ENCODE peak calls at places on chromosomes 5 and 9, in four cellular contexts. One of them, this sample, is unnamed.

GRCh38 chr5:134022333-134022732 is 17.6 kb upstream of the VDAC1 start:
- DNase-seq in SK-N-SH: no peak
- DNase-seq in K562: no peak
- DNase-seq in GM12878: no peak
- DNase-seq in this sample: no peak

GRCh38 chr9:112699230-112699629 is 18.7 kb downstream of the INIP start:
- DNase-seq in K562: no peak
- DNase-seq in GM12878: no peak
- DNase-seq in SK-N-SH: no peak
- DNase-seq in this sample: no peak

GRCh38 chr5:32810812-32811211 is 99.7 kb downstream of the NPR3 start:
- DNase-seq in GM12878: no peak
- DNase-seq in K562: no peak
- DNase-seq in SK-N-SH: no peak
- DNase-seq in this sample: no peak

GRCh38 chr9:79166005-79166404 is 405.8 kb upstream of the TLE4 start:
- DNase-seq in GM12878: no peak
- DNase-seq in SK-N-SH: no peak
- DNase-seq in K562: no peak
- DNase-seq in this sample: no peak

GRCh38 chr9:96554801-96555566 is 64.7 kb downstream of the CDC14B start:
- DNase-seq in GM12878: no peak
- DNase-seq in K562: no peak
- DNase-seq in SK-N-SH: no peak
- DNase-seq in this sample: no peak

GRCh38 chr5:91139572-91140200 is 243.4 kb downstream of the ARRDC3 start:
- DNase-seq in SK-N-SH: no peak
- DNase-seq in K562: no peak
- DNase-seq in GM12878: no peak
- DNase-seq in this sample: no peak

GRCh38 chr9:137985637-137986071 is 108.1 kb downstream of the CACNA1B start:
- DNase-seq in SK-N-SH: no peak
- DNase-seq in GM12878: no peak
- DNase-seq in K562: no peak
- DNase-seq in this sample: no peak

GRCh38 chr9:112271466-112272098 is 61.8 kb downstream of the PTBP3 start:
- DNase-seq in GM12878: no peak
- DNase-seq in SK-N-SH: no peak
- DNase-seq in K562: no peak
- DNase-seq in this sample: no peak

GRCh38 chr5:177132504-177133118 is 962 bp upstream of the NSD1 start:
- DNase-seq in K562: no peak
- DNase-seq in SK-N-SH: peak
- DNase-seq in GM12878: no peak
- DNase-seq in this sample: peak

GRCh38 chr5:124747770-124748686 is 1.6 kb upstream of the ZNF608 start:
- DNase-seq in SK-N-SH: no peak
- DNase-seq in K562: no peak
- DNase-seq in GM12878: peak
- DNase-seq in this sample: no peak

DNA sequence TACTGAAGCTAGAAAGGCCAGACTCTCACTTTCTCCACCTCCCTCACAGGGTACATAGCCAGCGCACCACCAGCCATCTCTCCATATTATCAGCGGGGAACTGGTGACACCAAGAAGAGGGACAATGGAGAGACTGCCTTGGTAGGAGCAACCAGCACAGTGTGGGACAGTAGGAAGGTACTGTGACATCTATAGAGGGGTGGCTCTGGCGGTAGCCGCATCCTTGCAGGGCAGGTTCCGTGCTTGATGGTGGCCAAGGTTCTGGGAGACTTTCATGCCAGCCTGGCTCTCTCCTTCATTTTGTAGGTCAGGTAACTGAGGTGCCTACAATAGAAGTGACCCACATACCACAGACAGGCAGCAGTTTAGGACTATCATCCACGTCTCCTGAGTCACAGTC is 65.5 kb upstream of the SMIM23 start:
- DNase-seq in GM12878: no peak
- DNase-seq in SK-N-SH: no peak
- DNase-seq in K562: no peak
- DNase-seq in this sample: no peak
- TF ChIP-seq USF1 in GM12878: no peak
- TF ChIP-seq USF1 in SK-N-SH: no peak
- TF ChIP-seq USF1 in K562: no peak
- TF ChIP-seq USF1 in this sample: no peak

GRCh38 chr5:72957337-72957736 is 1.5 kb downstream of the FCHO2 start:
- DNase-seq in K562: no peak
- DNase-seq in GM12878: no peak
- DNase-seq in SK-N-SH: no peak
- DNase-seq in this sample: no peak

GRCh38 chr5:72955768-72956323 is at the start of gene FCHO2:
- DNase-seq in SK-N-SH: peak
- DNase-seq in GM12878: peak
- DNase-seq in K562: peak
- DNase-seq in this sample: peak

GRCh38 chr5:72955143-72955767 is 586 bp upstream of the FCHO2 start:
- DNase-seq in GM12878: no peak
- DNase-seq in SK-N-SH: no peak
- DNase-seq in K562: peak
- DNase-seq in this sample: peak

GRCh38 chr5:72954389-72954788 is 1.5 kb upstream of the FCHO2 start:
- DNase-seq in SK-N-SH: no peak
- DNase-seq in K562: peak
- DNase-seq in GM12878: no peak
- DNase-seq in this sample: no peak

GRCh38 chr5:72956324-72957140 is 691 bp downstream of the FCHO2 start:
- DNase-seq in K562: peak
- DNase-seq in GM12878: no peak
- DNase-seq in SK-N-SH: peak
- DNase-seq in this sample: peak
- TF ChIP-seq USF2 in K562: no peak
- TF ChIP-seq USF2 in GM12878: no peak
- TF ChIP-seq USF2 in SK-N-SH: no peak
- TF ChIP-seq USF2 in this sample: no peak

DNA sequence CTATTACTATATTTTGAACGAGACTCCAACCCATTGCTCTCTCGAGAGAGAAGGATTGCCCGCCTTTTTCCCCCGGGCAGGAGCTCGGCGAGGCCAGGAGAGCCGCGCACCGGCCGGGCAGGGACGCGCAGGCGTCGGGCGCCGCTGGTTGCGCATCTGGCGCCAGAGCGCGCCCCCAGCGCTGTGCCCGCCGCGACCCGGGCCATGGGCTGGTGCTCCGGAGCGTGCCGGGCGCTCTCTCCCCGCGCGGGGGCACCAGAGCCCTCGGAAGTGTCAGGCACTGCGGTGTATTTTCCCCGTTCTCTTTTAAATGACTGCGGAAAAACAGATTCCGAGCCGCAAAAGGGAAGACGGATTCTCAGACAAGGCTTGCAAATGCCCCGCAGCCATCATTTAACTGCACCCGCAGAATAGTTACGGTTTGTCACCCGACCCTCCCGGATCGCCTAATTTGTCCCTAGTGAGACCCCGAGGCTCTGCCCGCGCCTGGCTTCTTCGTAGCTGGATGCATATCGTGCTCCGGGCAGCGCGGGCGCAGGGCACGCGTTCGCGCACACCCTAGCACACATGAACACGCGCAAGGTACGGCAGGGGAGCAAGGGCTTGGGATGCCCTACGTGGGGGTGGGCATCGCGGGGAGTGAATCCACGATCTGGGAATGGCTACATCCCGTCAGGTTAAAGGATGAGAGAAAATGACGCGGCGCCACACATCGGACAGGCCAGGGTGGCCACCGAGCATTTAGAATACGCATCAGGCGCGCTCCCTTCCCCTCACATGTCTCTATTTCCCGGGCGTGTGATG is 1.1 kb upstream of the NTRK2 start:
- DNase-seq in K562: no peak
- DNase-seq in GM12878: no peak
- DNase-seq in SK-N-SH: peak
- DNase-seq in this sample: peak
- TF ChIP-seq USF1 in K562: no peak
- TF ChIP-seq USF1 in GM12878: no peak
- TF ChIP-seq USF1 in SK-N-SH: no peak
- TF ChIP-seq USF1 in this sample: no peak

DNA sequence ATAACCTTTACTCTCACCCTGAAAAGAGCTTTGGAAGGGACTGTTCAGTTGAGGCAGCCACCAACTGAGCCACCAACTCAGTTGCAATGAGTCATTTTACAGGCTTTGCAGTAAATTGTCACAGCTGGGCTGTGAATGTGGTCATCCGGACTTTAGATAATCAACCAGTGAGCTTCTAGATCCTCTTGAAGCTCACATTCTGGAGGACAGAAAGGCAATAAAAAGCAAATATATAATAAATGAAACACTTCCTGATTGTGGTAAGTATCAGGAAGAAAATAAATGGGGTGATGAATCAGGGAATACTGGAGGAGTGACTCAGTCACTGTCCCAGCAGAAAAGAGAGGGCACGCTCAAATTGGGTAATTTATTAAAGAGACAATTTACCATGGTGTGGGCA is 13.2 kb upstream of the C5orf58 start:
- DNase-seq in GM12878: no peak
- DNase-seq in K562: no peak
- DNase-seq in SK-N-SH: no peak
- DNase-seq in this sample: no peak
- TF ChIP-seq USF2 in GM12878: no peak
- TF ChIP-seq USF2 in K562: no peak
- TF ChIP-seq USF2 in SK-N-SH: no peak
- TF ChIP-seq USF2 in this sample: no peak

GRCh38 chr9:31415184-31415583 is 969.3 kb upstream of the ACO1 start:
- DNase-seq in GM12878: no peak
- DNase-seq in SK-N-SH: no peak
- DNase-seq in K562: no peak
- DNase-seq in this sample: no peak

DNA sequence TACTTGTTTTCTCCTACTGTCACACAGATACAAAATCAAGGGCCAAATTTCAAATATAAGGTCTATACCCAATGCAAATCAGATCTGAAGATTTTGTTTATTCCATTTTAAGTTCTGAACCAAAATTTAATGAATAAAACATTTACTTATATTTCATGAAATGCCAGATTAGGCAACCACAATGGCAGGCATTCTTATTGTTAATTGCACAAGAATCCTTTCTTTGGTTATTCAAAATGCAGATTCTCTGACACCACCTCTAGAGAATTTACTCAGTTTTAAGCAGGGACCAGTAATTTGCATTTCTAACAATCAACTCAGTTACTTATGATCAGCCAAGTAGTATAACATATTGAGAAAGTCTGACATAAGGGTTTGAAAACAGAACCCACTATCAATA is 972.4 kb upstream of the ACO1 start:
- DNase-seq in GM12878: no peak
- DNase-seq in K562: no peak
- DNase-seq in SK-N-SH: no peak
- DNase-seq in this sample: no peak
- TF ChIP-seq USF1 in GM12878: no peak
- TF ChIP-seq USF1 in K562: no peak
- TF ChIP-seq USF1 in SK-N-SH: no peak
- TF ChIP-seq USF1 in this sample: no peak